ENCODE peak calls at places on chromosomes 12 and 14, in four cellular contexts. One of them, this sample, is unnamed.

GRCh38 chr12:22684526-22685118 is 59.7 kb downstream of the ETNK1 start:
- DNase-seq in heart left ventricle: no peak
- DNase-seq in CD8-positive, alpha-beta memory T cell: no peak
- DNase-seq in prostate gland: no peak
- DNase-seq in this sample: peak

GRCh38 chr12:93767524-93767863 is 90.3 kb downstream of the CRADD start:
- DNase-seq in heart left ventricle: no peak
- DNase-seq in prostate gland: no peak
- DNase-seq in CD8-positive, alpha-beta memory T cell: no peak
- DNase-seq in this sample: peak

GRCh38 chr12:12467701-12468218 is 94.9 kb downstream of the DUSP16 start:
- DNase-seq in heart left ventricle: no peak
- DNase-seq in CD8-positive, alpha-beta memory T cell: peak
- DNase-seq in prostate gland: no peak
- DNase-seq in this sample: peak

GRCh38 chr14:77097006-77097688 is 911 bp upstream of the CIPC start:
- DNase-seq in CD8-positive, alpha-beta memory T cell: no peak
- DNase-seq in prostate gland: no peak
- DNase-seq in heart left ventricle: no peak
- DNase-seq in this sample: peak

GRCh38 chr14:90456551-90456950 is 59.7 kb downstream of the CALM1 start:
- DNase-seq in heart left ventricle: no peak
- DNase-seq in prostate gland: no peak
- DNase-seq in CD8-positive, alpha-beta memory T cell: no peak
- DNase-seq in this sample: no peak

GRCh38 chr14:73633115-73633514 is 11.7 kb upstream of the DNAL1 start:
- DNase-seq in prostate gland: no peak
- DNase-seq in heart left ventricle: no peak
- DNase-seq in CD8-positive, alpha-beta memory T cell: no peak
- DNase-seq in this sample: no peak

GRCh38 chr14:52124791-52125661 is 56.2 kb upstream of the NID2 start:
- DNase-seq in prostate gland: no peak
- DNase-seq in heart left ventricle: peak
- DNase-seq in CD8-positive, alpha-beta memory T cell: no peak
- DNase-seq in this sample: peak

GRCh38 chr14:95496111-95496681 is 20.3 kb downstream of the SYNE3 start:
- DNase-seq in prostate gland: no peak
- DNase-seq in CD8-positive, alpha-beta memory T cell: no peak
- DNase-seq in heart left ventricle: no peak
- DNase-seq in this sample: no peak

GRCh38 chr14:102891111-102891510 is 31.4 kb upstream of the AMN start:
- DNase-seq in prostate gland: no peak
- DNase-seq in heart left ventricle: no peak
- DNase-seq in CD8-positive, alpha-beta memory T cell: no peak
- DNase-seq in this sample: no peak

GRCh38 chr12:68539615-68539952 is 71.1 kb upstream of the RAP1B start:
- DNase-seq in CD8-positive, alpha-beta memory T cell: no peak
- DNase-seq in prostate gland: no peak
- DNase-seq in heart left ventricle: no peak
- DNase-seq in this sample: no peak
- H3K4me3 ChIP-seq in CD8-positive, alpha-beta memory T cell: peak
- H3K4me3 ChIP-seq in prostate gland: no peak
- H3K4me3 ChIP-seq in heart left ventricle: peak
- H3K4me3 ChIP-seq in this sample: no peak

DNA sequence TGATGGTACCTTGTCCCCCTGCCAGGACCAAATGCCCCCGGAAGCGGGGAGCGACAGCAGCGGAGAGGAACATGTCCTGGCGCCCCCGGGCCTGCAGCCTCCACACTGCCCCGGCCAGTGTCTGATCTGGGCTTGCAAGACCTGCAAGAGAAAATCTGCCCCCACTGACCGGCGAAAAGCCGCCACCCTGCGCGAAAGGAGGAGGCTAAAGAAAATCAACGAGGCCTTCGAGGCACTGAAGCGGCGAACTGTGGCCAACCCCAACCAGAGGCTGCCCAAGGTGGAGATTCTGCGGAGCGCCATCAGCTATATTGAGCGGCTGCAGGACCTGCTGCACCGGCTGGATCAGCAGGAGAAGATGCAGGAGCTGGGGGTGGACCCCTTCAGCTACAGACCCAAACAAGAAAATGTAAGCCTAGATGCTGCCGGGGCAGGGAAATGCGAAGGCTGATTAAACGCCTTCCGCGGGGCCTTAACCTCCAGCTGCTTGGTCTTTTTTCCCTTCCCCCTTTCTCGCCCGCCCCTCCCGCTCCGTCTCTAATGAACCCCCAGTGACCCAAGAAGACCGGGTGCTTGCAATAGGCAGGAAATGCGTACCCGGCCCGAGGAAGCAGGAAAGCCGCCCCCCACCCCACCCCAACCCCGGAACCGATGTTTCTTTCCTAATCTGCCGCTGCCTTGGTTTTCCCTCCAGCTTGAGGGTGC is 548 bp downstream of the MYF6 start:
- DNase-seq in heart left ventricle: no peak
- DNase-seq in CD8-positive, alpha-beta memory T cell: no peak
- DNase-seq in prostate gland: no peak
- DNase-seq in this sample: no peak
- H3K4me3 ChIP-seq in heart left ventricle: peak
- H3K4me3 ChIP-seq in CD8-positive, alpha-beta memory T cell: no peak
- H3K4me3 ChIP-seq in prostate gland: no peak
- H3K4me3 ChIP-seq in this sample: no peak

GRCh38 chr14:104845033-104845666 is 19.9 kb upstream of the CEP170B start:
- DNase-seq in prostate gland: no peak
- DNase-seq in heart left ventricle: no peak
- DNase-seq in CD8-positive, alpha-beta memory T cell: no peak
- DNase-seq in this sample: no peak

GRCh38 chr14:104843442-104844305 is 21.4 kb upstream of the CEP170B start:
- DNase-seq in heart left ventricle: no peak
- DNase-seq in CD8-positive, alpha-beta memory T cell: no peak
- DNase-seq in prostate gland: no peak
- DNase-seq in this sample: no peak

GRCh38 chr14:104845834-104846441 is 19.1 kb upstream of the CEP170B start:
- DNase-seq in heart left ventricle: no peak
- DNase-seq in prostate gland: no peak
- DNase-seq in CD8-positive, alpha-beta memory T cell: no peak
- DNase-seq in this sample: no peak

GRCh38 chr14:104843006-104843405 is 22.1 kb upstream of the CEP170B start:
- DNase-seq in heart left ventricle: no peak
- DNase-seq in CD8-positive, alpha-beta memory T cell: no peak
- DNase-seq in prostate gland: no peak
- DNase-seq in this sample: no peak

GRCh38 chr14:104844306-104845032 is 20.6 kb upstream of the CEP170B start:
- DNase-seq in heart left ventricle: no peak
- DNase-seq in CD8-positive, alpha-beta memory T cell: no peak
- DNase-seq in prostate gland: no peak
- DNase-seq in this sample: no peak
- H3K4me3 ChIP-seq in heart left ventricle: peak
- H3K4me3 ChIP-seq in CD8-positive, alpha-beta memory T cell: no peak
- H3K4me3 ChIP-seq in prostate gland: peak
- H3K4me3 ChIP-seq in this sample: no peak

DNA sequence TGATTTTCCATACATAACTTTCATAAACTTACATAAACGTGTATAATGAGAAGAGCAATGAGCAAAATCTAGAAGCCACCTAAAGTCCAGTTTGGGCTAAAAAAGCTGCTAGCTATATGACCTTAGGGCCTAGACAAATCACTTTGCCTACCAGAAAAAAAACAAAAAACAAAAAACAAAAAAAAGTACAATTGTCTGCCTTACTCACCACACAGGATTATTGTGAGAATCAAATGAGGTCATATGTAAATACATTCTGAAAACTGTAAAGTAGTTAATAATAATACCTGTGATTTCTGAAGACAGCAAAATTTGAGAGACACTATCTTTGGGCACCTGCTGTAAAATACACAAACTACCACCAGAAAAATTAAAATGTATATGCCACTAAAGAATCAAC is 4.2 kb downstream of the ATP2B1 start:
- DNase-seq in prostate gland: no peak
- DNase-seq in CD8-positive, alpha-beta memory T cell: no peak
- DNase-seq in heart left ventricle: no peak
- DNase-seq in this sample: no peak
- H3K4me3 ChIP-seq in prostate gland: no peak
- H3K4me3 ChIP-seq in CD8-positive, alpha-beta memory T cell: no peak
- H3K4me3 ChIP-seq in heart left ventricle: no peak
- H3K4me3 ChIP-seq in this sample: no peak

GRCh38 chr12:54546511-54546910 is 2.9 kb upstream of the PDE1B start:
- DNase-seq in prostate gland: no peak
- DNase-seq in heart left ventricle: no peak
- DNase-seq in CD8-positive, alpha-beta memory T cell: no peak
- DNase-seq in this sample: no peak

GRCh38 chr12:54544743-54545142 is 4.7 kb upstream of the PDE1B start:
- DNase-seq in heart left ventricle: no peak
- DNase-seq in prostate gland: no peak
- DNase-seq in CD8-positive, alpha-beta memory T cell: no peak
- DNase-seq in this sample: no peak

GRCh38 chr12:54555670-54556257 is 6.4 kb downstream of the PDE1B start:
- DNase-seq in CD8-positive, alpha-beta memory T cell: no peak
- DNase-seq in heart left ventricle: no peak
- DNase-seq in prostate gland: no peak
- DNase-seq in this sample: no peak

GRCh38 chr12:54549774-54550451 is 512 bp downstream of the PDE1B start:
- DNase-seq in heart left ventricle: no peak
- DNase-seq in CD8-positive, alpha-beta memory T cell: no peak
- DNase-seq in prostate gland: no peak
- DNase-seq in this sample: no peak
- H3K4me3 ChIP-seq in heart left ventricle: peak
- H3K4me3 ChIP-seq in CD8-positive, alpha-beta memory T cell: peak
- H3K4me3 ChIP-seq in prostate gland: peak
- H3K4me3 ChIP-seq in this sample: no peak

GRCh38 chr12:9881988-9882387 is 699 bp downstream of the KLRF2 start:
- DNase-seq in heart left ventricle: no peak
- DNase-seq in prostate gland: no peak
- DNase-seq in CD8-positive, alpha-beta memory T cell: no peak
- DNase-seq in this sample: no peak
- H3K4me3 ChIP-seq in heart left ventricle: no peak
- H3K4me3 ChIP-seq in prostate gland: no peak
- H3K4me3 ChIP-seq in CD8-positive, alpha-beta memory T cell: no peak
- H3K4me3 ChIP-seq in this sample: no peak

DNA sequence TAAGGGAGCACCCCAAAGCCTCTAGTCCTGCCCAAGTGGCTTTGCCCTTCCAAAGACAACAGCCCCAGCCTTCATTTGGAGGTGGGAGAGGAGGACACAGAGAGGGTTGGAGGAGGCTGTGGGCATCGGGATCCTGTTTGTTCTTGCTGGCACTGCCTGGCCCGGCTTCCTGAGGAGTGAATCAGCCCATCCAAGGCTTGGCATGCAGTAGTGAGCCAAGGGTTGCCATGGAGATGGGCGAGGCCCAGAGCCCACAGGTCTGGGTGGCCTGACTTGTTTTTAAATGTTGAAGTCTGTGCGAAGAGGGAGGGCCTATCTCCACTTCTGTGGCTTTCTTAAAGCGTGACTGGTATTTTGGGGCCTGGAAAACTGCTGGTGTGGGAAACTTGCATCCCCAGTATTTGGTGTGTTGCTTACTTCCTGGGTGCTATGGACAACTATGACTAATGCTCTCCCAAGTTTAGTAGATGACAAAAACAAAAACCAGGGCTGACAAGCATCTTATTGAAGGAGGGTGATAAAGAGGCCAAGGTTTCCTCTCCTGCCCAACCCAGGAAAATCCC is 15.8 kb downstream of the CD9 start:
- DNase-seq in heart left ventricle: no peak
- DNase-seq in prostate gland: peak
- DNase-seq in CD8-positive, alpha-beta memory T cell: no peak
- DNase-seq in this sample: no peak
- H3K4me3 ChIP-seq in heart left ventricle: no peak
- H3K4me3 ChIP-seq in prostate gland: no peak
- H3K4me3 ChIP-seq in CD8-positive, alpha-beta memory T cell: no peak
- H3K4me3 ChIP-seq in this sample: no peak

DNA sequence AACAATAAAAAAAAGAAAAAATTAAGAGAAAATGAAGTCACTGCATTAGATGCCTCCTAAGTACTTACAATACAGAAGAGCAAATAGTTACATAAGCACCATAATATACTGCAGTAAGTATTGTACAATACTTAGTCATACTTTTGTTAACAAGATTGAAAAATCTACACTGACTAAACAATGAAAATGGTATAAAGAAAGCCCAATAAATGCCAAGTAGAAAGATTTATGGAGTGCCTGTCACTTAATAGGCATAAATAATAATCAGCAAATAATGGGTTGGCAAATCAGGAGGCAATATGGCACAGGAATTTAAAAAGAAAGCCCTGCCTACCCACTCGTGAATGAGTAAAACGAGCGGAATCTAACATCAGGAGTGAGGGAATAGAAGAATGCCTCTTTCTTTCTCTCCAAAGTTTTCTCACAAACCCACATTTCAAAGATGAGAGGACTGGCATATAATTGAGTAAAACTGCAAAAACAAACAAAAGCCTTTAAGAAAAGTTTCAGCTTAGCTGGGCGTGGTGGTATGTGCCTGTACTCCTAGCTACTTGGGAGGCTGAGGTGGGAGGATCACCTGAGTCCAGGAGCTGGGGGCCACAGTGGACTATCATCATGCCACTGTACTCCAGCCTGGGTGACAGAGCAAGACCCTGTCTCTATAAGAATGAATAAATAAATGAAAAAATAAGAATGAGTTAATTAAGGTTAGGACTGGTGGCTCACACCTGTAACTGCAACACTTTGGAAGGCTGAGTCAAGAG is 36.1 kb downstream of the CRY1 start:
- DNase-seq in heart left ventricle: no peak
- DNase-seq in prostate gland: no peak
- DNase-seq in CD8-positive, alpha-beta memory T cell: no peak
- DNase-seq in this sample: no peak
- H3K4me3 ChIP-seq in heart left ventricle: no peak
- H3K4me3 ChIP-seq in prostate gland: no peak
- H3K4me3 ChIP-seq in CD8-positive, alpha-beta memory T cell: no peak
- H3K4me3 ChIP-seq in this sample: no peak

GRCh38 chr14:72516936-72517408 is 376.9 kb downstream of the DPF3 start:
- DNase-seq in prostate gland: peak
- DNase-seq in heart left ventricle: peak
- DNase-seq in CD8-positive, alpha-beta memory T cell: peak
- DNase-seq in this sample: peak
- H3K4me3 ChIP-seq in prostate gland: no peak
- H3K4me3 ChIP-seq in heart left ventricle: no peak
- H3K4me3 ChIP-seq in CD8-positive, alpha-beta memory T cell: no peak
- H3K4me3 ChIP-seq in this sample: no peak

GRCh38 chr12:52244615-52244994 is 11.6 kb downstream of the KRT7 start:
- DNase-seq in heart left ventricle: no peak
- DNase-seq in CD8-positive, alpha-beta memory T cell: no peak
- DNase-seq in prostate gland: no peak
- DNase-seq in this sample: no peak

GRCh38 chr12:52243264-52243773 is 10.3 kb downstream of the KRT7 start:
- DNase-seq in heart left ventricle: no peak
- DNase-seq in prostate gland: peak
- DNase-seq in CD8-positive, alpha-beta memory T cell: no peak
- DNase-seq in this sample: no peak

GRCh38 chr12:52245259-52245961 is 12.4 kb downstream of the KRT7 start:
- DNase-seq in heart left ventricle: no peak
- DNase-seq in CD8-positive, alpha-beta memory T cell: no peak
- DNase-seq in prostate gland: no peak
- DNase-seq in this sample: no peak

GRCh38 chr12:52242442-52243263 is 9.6 kb downstream of the KRT7 start:
- DNase-seq in prostate gland: no peak
- DNase-seq in CD8-positive, alpha-beta memory T cell: no peak
- DNase-seq in heart left ventricle: no peak
- DNase-seq in this sample: no peak

GRCh38 chr12:52243774-52244614 is 11.0 kb downstream of the KRT7 start:
- DNase-seq in prostate gland: peak
- DNase-seq in heart left ventricle: peak
- DNase-seq in CD8-positive, alpha-beta memory T cell: peak
- DNase-seq in this sample: no peak
- H3K4me3 ChIP-seq in prostate gland: no peak
- H3K4me3 ChIP-seq in heart left ventricle: no peak
- H3K4me3 ChIP-seq in CD8-positive, alpha-beta memory T cell: no peak
- H3K4me3 ChIP-seq in this sample: no peak

This sample was measured in Jurkat, Clone E6-1.